ENCODE peak calls at places on chromosomes 12 and 14, in nine cellular contexts. One of them, this sample, is unnamed.

GRCh38 chr14:44962573-44963528 is 861 bp downstream of the TOGARAM1 start:
- DNase-seq in HCT116: no peak
- DNase-seq in suprapubic skin: peak; percentile 85
- DNase-seq in transverse colon: peak; percentile 54
- DNase-seq in IMR-90: peak; percentile 54
- DNase-seq in gastrocnemius medialis: peak; percentile 32
- DNase-seq in ovary: peak; percentile 72
- DNase-seq in endothelial cell of umbilical vein: peak; percentile 69
- DNase-seq in stomach: peak; percentile 49
- DNase-seq in this sample: peak; percentile 73

GRCh38 chr12:27693403-27693802 is 2.8 kb upstream of the REP15 start:
- DNase-seq in HCT116: no peak
- DNase-seq in suprapubic skin: no peak
- DNase-seq in transverse colon: no peak
- DNase-seq in IMR-90: no peak
- DNase-seq in gastrocnemius medialis: no peak
- DNase-seq in ovary: no peak
- DNase-seq in endothelial cell of umbilical vein: no peak
- DNase-seq in stomach: no peak
- DNase-seq in this sample: no peak

GRCh38 chr12:27751386-27752047 is 28.5 kb upstream of the KLHL42 start:
- DNase-seq in HCT116: peak; percentile 77
- DNase-seq in suprapubic skin: no peak
- DNase-seq in transverse colon: peak; percentile 87
- DNase-seq in IMR-90: no peak
- DNase-seq in gastrocnemius medialis: no peak
- DNase-seq in ovary: no peak
- DNase-seq in endothelial cell of umbilical vein: no peak
- DNase-seq in stomach: peak; percentile 73
- DNase-seq in this sample: no peak

GRCh38 chr12:63792333-63792732 is 12.6 kb downstream of the RXYLT1 start:
- DNase-seq in HCT116: no peak
- DNase-seq in suprapubic skin: no peak
- DNase-seq in transverse colon: no peak
- DNase-seq in IMR-90: no peak
- DNase-seq in gastrocnemius medialis: no peak
- DNase-seq in ovary: no peak
- DNase-seq in endothelial cell of umbilical vein: no peak
- DNase-seq in stomach: no peak
- DNase-seq in this sample: no peak

GRCh38 chr12:124517260-124518050 is 50.0 kb downstream of the NCOR2 start:
- DNase-seq in HCT116: no peak
- DNase-seq in suprapubic skin: peak; percentile 91
- DNase-seq in transverse colon: peak; percentile 70
- DNase-seq in IMR-90: peak; percentile 38
- DNase-seq in gastrocnemius medialis: peak; percentile 59
- DNase-seq in ovary: peak; percentile 79
- DNase-seq in endothelial cell of umbilical vein: peak; percentile 79
- DNase-seq in stomach: peak; percentile 92
- DNase-seq in this sample: peak; percentile 88

GRCh38 chr14:102554835-102555819 is 37.3 kb upstream of the RCOR1 start:
- DNase-seq in HCT116: no peak
- DNase-seq in suprapubic skin: no peak
- DNase-seq in transverse colon: peak; percentile 64
- DNase-seq in IMR-90: no peak
- DNase-seq in gastrocnemius medialis: no peak
- DNase-seq in ovary: no peak
- DNase-seq in endothelial cell of umbilical vein: peak; percentile 29
- DNase-seq in stomach: peak; percentile 53
- DNase-seq in this sample: peak; percentile 51

GRCh38 chr12:113244015-113244983 is 23.0 kb downstream of the TPCN1 start:
- DNase-seq in HCT116: no peak
- DNase-seq in suprapubic skin: no peak
- DNase-seq in transverse colon: peak; percentile 85
- DNase-seq in IMR-90: no peak
- DNase-seq in gastrocnemius medialis: peak; percentile 61
- DNase-seq in ovary: peak; percentile 56
- DNase-seq in endothelial cell of umbilical vein: peak; percentile 75
- DNase-seq in stomach: peak; percentile 91
- DNase-seq in this sample: peak; percentile 71

GRCh38 chr12:2682301-2683282 is 112.2 kb upstream of the FKBP4 start:
- DNase-seq in HCT116: peak; percentile 26
- DNase-seq in suprapubic skin: peak; percentile 49
- DNase-seq in transverse colon: peak; percentile 31
- DNase-seq in IMR-90: peak; percentile 54
- DNase-seq in gastrocnemius medialis: no peak
- DNase-seq in ovary: no peak
- DNase-seq in endothelial cell of umbilical vein: peak; percentile 30
- DNase-seq in stomach: no peak
- DNase-seq in this sample: no peak

GRCh38 chr12:42284157-42284556 is 41.7 kb downstream of the ZCRB1 start:
- DNase-seq in HCT116: no peak
- DNase-seq in suprapubic skin: no peak
- DNase-seq in transverse colon: no peak
- DNase-seq in IMR-90: no peak
- DNase-seq in gastrocnemius medialis: no peak
- DNase-seq in ovary: no peak
- DNase-seq in endothelial cell of umbilical vein: no peak
- DNase-seq in stomach: no peak
- DNase-seq in this sample: no peak

GRCh38 chr12:109863961-109864712 is 16.2 kb downstream of the GLTP start:
- DNase-seq in HCT116: no peak
- DNase-seq in suprapubic skin: no peak
- DNase-seq in transverse colon: peak; percentile 75
- DNase-seq in IMR-90: peak; percentile 63
- DNase-seq in gastrocnemius medialis: no peak
- DNase-seq in ovary: no peak
- DNase-seq in endothelial cell of umbilical vein: no peak
- DNase-seq in stomach: peak; percentile 76
- DNase-seq in this sample: no peak

GRCh38 chr12:41076114-41076513 is 112.0 kb upstream of the PDZRN4 start:
- DNase-seq in HCT116: no peak
- DNase-seq in suprapubic skin: no peak
- DNase-seq in transverse colon: no peak
- DNase-seq in IMR-90: no peak
- DNase-seq in gastrocnemius medialis: no peak
- DNase-seq in ovary: no peak
- DNase-seq in endothelial cell of umbilical vein: no peak
- DNase-seq in stomach: no peak
- DNase-seq in this sample: no peak
- TF ChIP-seq POLR2A in HCT116: no peak
- TF ChIP-seq POLR2A in suprapubic skin: no peak
- TF ChIP-seq POLR2A in transverse colon: no peak
- TF ChIP-seq POLR2A in IMR-90: no peak
- TF ChIP-seq POLR2A in gastrocnemius medialis: no peak
- TF ChIP-seq POLR2A in ovary: no peak
- TF ChIP-seq POLR2A in endothelial cell of umbilical vein: no peak
- TF ChIP-seq POLR2A in stomach: no peak
- TF ChIP-seq POLR2A in this sample: no peak

GRCh38 chr12:130203151-130203550 is 40.9 kb downstream of the FZD10 start:
- DNase-seq in HCT116: no peak
- DNase-seq in suprapubic skin: no peak
- DNase-seq in transverse colon: no peak
- DNase-seq in IMR-90: no peak
- DNase-seq in gastrocnemius medialis: no peak
- DNase-seq in ovary: no peak
- DNase-seq in endothelial cell of umbilical vein: no peak
- DNase-seq in stomach: no peak
- DNase-seq in this sample: no peak
- H3K4me3 ChIP-seq in HCT116: no peak overlapping the region
- H3K4me3 ChIP-seq in suprapubic skin: no peak overlapping the region
- H3K4me3 ChIP-seq in transverse colon: no peak overlapping the region
- H3K4me3 ChIP-seq in IMR-90: no peak overlapping the region
- H3K4me3 ChIP-seq in gastrocnemius medialis: no peak overlapping the region
- H3K4me3 ChIP-seq in ovary: no peak overlapping the region
- H3K4me3 ChIP-seq in endothelial cell of umbilical vein: no peak overlapping the region
- H3K4me3 ChIP-seq in stomach: no peak overlapping the region
- H3K4me3 ChIP-seq in this sample: no peak overlapping the region

GRCh38 chr14:94767321-94767878 is 2.5 kb downstream of the GSC start:
- DNase-seq in HCT116: no peak
- DNase-seq in suprapubic skin: no peak
- DNase-seq in transverse colon: no peak
- DNase-seq in IMR-90: no peak
- DNase-seq in gastrocnemius medialis: no peak
- DNase-seq in ovary: no peak
- DNase-seq in endothelial cell of umbilical vein: no peak
- DNase-seq in stomach: no peak
- DNase-seq in this sample: no peak
- H3K27me3 ChIP-seq in HCT116: peaks cover 4% of the 10 kb centered on the region
- H3K27me3 ChIP-seq in suprapubic skin: peaks cover 81% of the 10 kb centered on the region
- H3K27me3 ChIP-seq in transverse colon: peaks cover 96% of the 10 kb centered on the region
- H3K27me3 ChIP-seq in IMR-90: peaks cover 66% of the 10 kb centered on the region
- H3K27me3 ChIP-seq in gastrocnemius medialis: peaks cover 63% of the 10 kb centered on the region
- H3K27me3 ChIP-seq in ovary: peaks cover 11% of the 10 kb centered on the region
- H3K27me3 ChIP-seq in endothelial cell of umbilical vein: peaks cover 52% of the 10 kb centered on the region
- H3K27me3 ChIP-seq in stomach: peaks cover 99% of the 10 kb centered on the region
- H3K27me3 ChIP-seq in this sample: peaks cover 90% of the 10 kb centered on the region

DNA sequence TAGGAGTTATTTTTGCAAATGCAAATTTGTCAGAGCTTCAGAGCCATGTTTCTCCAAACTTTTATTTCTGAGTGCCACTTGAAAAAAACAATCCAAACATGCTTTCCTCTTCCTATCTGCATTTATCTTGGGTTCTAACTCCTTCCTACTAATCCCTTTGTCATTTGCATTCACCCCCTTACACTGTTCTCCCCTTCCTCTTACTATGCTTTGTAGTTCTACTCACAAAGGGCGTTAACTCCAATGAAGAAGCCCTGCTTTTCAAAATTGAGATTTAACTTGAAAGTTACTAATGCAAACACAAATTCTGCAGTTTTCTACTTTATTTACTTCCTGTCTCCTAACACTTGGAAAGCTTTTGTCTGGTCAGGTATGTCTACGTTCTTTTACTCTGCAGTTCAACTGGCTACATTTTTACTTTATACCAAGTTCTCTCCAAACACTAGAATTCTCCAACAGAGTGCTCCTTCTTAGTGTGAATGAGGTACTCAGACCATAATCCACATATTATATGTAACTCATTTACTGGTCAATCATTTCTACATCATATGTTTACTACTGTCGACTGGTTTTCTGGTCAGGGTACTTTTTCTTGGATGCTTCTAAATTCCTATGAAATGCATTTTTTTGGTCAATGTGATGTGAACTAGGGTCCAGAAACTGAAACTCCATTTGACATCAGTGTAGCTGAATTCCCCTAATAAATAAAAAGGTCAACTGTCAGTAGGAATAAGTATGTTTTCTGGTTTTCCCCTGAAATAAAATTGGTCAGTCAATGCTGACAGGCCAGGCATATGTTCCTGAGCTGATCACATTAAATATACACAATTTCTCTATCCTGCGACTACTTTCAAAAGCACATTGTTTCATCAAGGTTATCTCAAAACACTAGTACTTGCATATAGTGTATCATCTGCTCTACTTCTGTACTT is 51.2 kb upstream of the OR5AU1 start:
- DNase-seq in HCT116: no peak
- DNase-seq in suprapubic skin: no peak
- DNase-seq in transverse colon: no peak
- DNase-seq in IMR-90: no peak
- DNase-seq in gastrocnemius medialis: no peak
- DNase-seq in ovary: no peak
- DNase-seq in endothelial cell of umbilical vein: no peak
- DNase-seq in stomach: no peak
- DNase-seq in this sample: no peak
- TF ChIP-seq POLR2A in HCT116: no peak
- TF ChIP-seq POLR2A in suprapubic skin: no peak
- TF ChIP-seq POLR2A in transverse colon: no peak
- TF ChIP-seq POLR2A in IMR-90: no peak
- TF ChIP-seq POLR2A in gastrocnemius medialis: no peak
- TF ChIP-seq POLR2A in ovary: no peak
- TF ChIP-seq POLR2A in endothelial cell of umbilical vein: no peak
- TF ChIP-seq POLR2A in stomach: no peak
- TF ChIP-seq POLR2A in this sample: no peak

GRCh38 chr12:132327351-132328171 is 1.8 kb downstream of the GALNT9 start:
- DNase-seq in HCT116: no peak
- DNase-seq in suprapubic skin: no peak
- DNase-seq in transverse colon: peak; percentile 61
- DNase-seq in IMR-90: peak; percentile 82
- DNase-seq in gastrocnemius medialis: peak; percentile 10
- DNase-seq in ovary: no peak
- DNase-seq in endothelial cell of umbilical vein: peak; percentile 45
- DNase-seq in stomach: no peak
- DNase-seq in this sample: no peak
- H3K4me3 ChIP-seq in HCT116: no peak overlapping the region
- H3K4me3 ChIP-seq in suprapubic skin: no peak overlapping the region
- H3K4me3 ChIP-seq in transverse colon: no peak overlapping the region
- H3K4me3 ChIP-seq in IMR-90: no peak overlapping the region
- H3K4me3 ChIP-seq in gastrocnemius medialis: no peak overlapping the region
- H3K4me3 ChIP-seq in ovary: no peak overlapping the region
- H3K4me3 ChIP-seq in endothelial cell of umbilical vein: no peak overlapping the region
- H3K4me3 ChIP-seq in stomach: no peak overlapping the region
- H3K4me3 ChIP-seq in this sample: no peak overlapping the region

GRCh38 chr12:21528953-21529352 is 2.9 kb downstream of the SPX start:
- DNase-seq in HCT116: no peak
- DNase-seq in suprapubic skin: no peak
- DNase-seq in transverse colon: no peak
- DNase-seq in IMR-90: no peak
- DNase-seq in gastrocnemius medialis: no peak
- DNase-seq in ovary: no peak
- DNase-seq in endothelial cell of umbilical vein: no peak
- DNase-seq in stomach: peak; percentile 29
- DNase-seq in this sample: no peak
- H3K27me3 ChIP-seq in HCT116: no peaks in the 10 kb centered on the region
- H3K27me3 ChIP-seq in suprapubic skin: peaks cover 40% of the 10 kb centered on the region
- H3K27me3 ChIP-seq in transverse colon: peaks cover 57% of the 10 kb centered on the region
- H3K27me3 ChIP-seq in IMR-90: peaks cover 17% of the 10 kb centered on the region
- H3K27me3 ChIP-seq in gastrocnemius medialis: no peaks in the 10 kb centered on the region
- H3K27me3 ChIP-seq in ovary: no peaks in the 10 kb centered on the region
- H3K27me3 ChIP-seq in endothelial cell of umbilical vein: peaks cover 12% of the 10 kb centered on the region
- H3K27me3 ChIP-seq in stomach: peaks cover 28% of the 10 kb centered on the region
- H3K27me3 ChIP-seq in this sample: no peaks in the 10 kb centered on the region

DNA sequence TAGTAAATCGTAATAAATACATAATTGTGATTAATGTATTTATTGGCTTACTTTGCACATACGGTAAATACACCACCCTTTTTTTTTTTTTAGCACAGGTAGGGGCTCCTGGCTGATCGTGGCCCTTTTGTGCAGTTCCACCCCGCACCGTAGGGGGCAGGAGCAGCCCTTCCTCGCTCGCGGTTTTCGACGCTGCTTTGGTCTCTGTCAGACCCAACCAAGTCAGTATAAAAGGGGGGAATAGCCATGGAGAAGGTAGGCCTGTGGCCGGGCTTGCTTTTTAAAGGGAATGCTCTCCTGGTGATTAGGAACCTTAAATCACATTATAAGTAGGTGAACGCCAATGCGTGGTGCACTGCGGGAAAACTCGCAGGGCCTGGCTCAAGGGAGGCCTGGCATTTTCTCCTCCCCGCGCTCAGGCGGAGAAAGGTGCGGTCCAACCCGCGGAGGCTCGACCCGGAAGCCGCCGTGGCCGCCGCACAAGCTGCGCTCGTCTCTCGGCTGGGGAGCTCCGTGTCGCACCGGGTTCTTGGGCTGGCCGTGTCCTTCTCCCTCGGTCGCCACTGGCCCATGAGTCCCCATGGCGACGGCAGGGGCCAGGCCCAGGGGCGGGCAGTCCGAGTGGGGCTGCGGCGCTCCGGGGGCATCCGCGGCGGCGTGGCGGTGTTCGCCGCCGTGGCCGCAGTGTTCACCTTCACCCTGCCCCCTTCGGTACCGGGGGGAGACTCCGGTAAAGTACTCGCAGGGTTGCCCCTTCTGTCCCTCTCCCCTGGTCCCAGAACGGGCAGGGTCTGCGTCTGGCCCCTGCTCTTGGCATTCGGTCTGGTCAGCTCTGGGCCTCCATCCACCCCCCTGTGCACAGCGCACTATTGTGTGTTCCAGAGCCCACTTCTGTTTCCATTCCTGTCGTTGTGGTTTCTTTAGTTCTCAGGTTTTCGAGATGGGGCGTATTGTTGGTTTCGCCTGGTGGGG is at the start of gene TMEM260:
- DNase-seq in HCT116: peak; percentile 85
- DNase-seq in suprapubic skin: peak; percentile 91
- DNase-seq in transverse colon: peak; percentile 91
- DNase-seq in IMR-90: peak; percentile 84
- DNase-seq in gastrocnemius medialis: peak; percentile 59
- DNase-seq in ovary: peak; percentile 83
- DNase-seq in endothelial cell of umbilical vein: peak; percentile 91
- DNase-seq in stomach: peak; percentile 87
- DNase-seq in this sample: peak; percentile 82
- TF ChIP-seq POLR2A in HCT116: no peak
- TF ChIP-seq POLR2A in suprapubic skin: peak; percentile 90
- TF ChIP-seq POLR2A in transverse colon: peak; percentile 89
- TF ChIP-seq POLR2A in IMR-90: peak; percentile 88
- TF ChIP-seq POLR2A in gastrocnemius medialis: peak; percentile 76
- TF ChIP-seq POLR2A in ovary: peak; percentile 19
- TF ChIP-seq POLR2A in endothelial cell of umbilical vein: peak; percentile 85
- TF ChIP-seq POLR2A in stomach: no peak
- TF ChIP-seq POLR2A in this sample: no peak

This sample was measured in heart left ventricle.